ENCODE peak calls at places on chromosomes 4 and X, in four cellular contexts. R is CD8-positive, alpha-beta T cell; Z is ovary; B is A549. V is an unnamed sample.

GRCh38 chrX:143634373-143634685 is 1.6 kb downstream of the SLITRK4 start:
- DNase-seq in R (no peak), Z (no peak), B (no peak), V (no peak)

GRCh38 chrX:141638601-141639000 is 49.1 kb downstream of the SPANXA2 start:
- DNase-seq in R (no peak), Z (no peak), B (no peak), V (no peak)

GRCh38 chr4:91280551-91281290 is 1023.0 kb upstream of the GRID2 start:
- DNase-seq in R (no peak), Z (no peak), B (no peak), V (no peak)

GRCh38 chrX:7889680-7890079 is 37.5 kb downstream of the PNPLA4 start:
- DNase-seq in R (no peak), Z (no peak), B (no peak), V (no peak)

GRCh38 chr4:11495291-11495690 is 66.6 kb upstream of the HS3ST1 start:
- DNase-seq in R (no peak), Z (no peak), B (no peak), V (no peak)

GRCh38 chr4:152585036-152585439 is 49.1 kb upstream of the FBXW7 start:
- DNase-seq in R (no peak), Z (no peak), B (no peak), V (no peak)

GRCh38 chr4:40587351-40587750 is 42.3 kb downstream of the RBM47 start:
- DNase-seq in R (no peak), Z (no peak), B (no peak), V (no peak)

GRCh38 chrX:106378616-106379015 is 210.5 kb downstream of the PWWP3B start:
- DNase-seq in R (no peak), Z (no peak), B (no peak), V (no peak)

GRCh38 chr4:101346562-101347266 is 612 bp downstream of the PPP3CA start:
- DNase-seq in R (peak; percentile 61), Z (peak; percentile 79), B (peak; percentile 13), V (peak; percentile 52)

GRCh38 chr4:30839583-30840520 is 119.7 kb downstream of the PCDH7 start:
- DNase-seq in R (no peak), Z (no peak), B (no peak), V (no peak)

GRCh38 chr4:577499-578450 is 1.7 kb upstream of the TMEM271 start:
- DNase-seq in R (no peak), Z (no peak), B (no peak), V (peak; percentile 14)

GRCh38 chr4:168601899-168602298 is 105.0 kb downstream of the PALLD start:
- DNase-seq in R (no peak), Z (no peak), B (no peak), V (no peak)

GRCh38 chrX:77788050-77788449 is 2.0 kb upstream of the ATRX start:
- DNase-seq in R (no peak), Z (no peak), B (peak; percentile 66), V (peak; percentile 35)

GRCh38 chr4:3871181-3871852 is 105.1 kb downstream of the ADRA2C start:
- DNase-seq in R (no peak), Z (no peak), B (no peak), V (no peak)

GRCh38 chr4:10115657-10116624 is 658 bp downstream of the WDR1 start:
- DNase-seq in R (peak; percentile 72), Z (peak; percentile 62), B (peak; percentile 62), V (peak; percentile 75)

GRCh38 chr4:163587867-163588266 is 93.4 kb downstream of the TMA16 start:
- DNase-seq in R (no peak), Z (no peak), B (no peak), V (peak; percentile 28)

GRCh38 chr4:54843946-54844345 is 186.2 kb downstream of the KIT start:
- DNase-seq in R (no peak), Z (no peak), B (no peak), V (no peak)

GRCh38 chrX:34578237-34578636 is 78.8 kb downstream of the TMEM47 start:
- DNase-seq in R (no peak), Z (no peak), B (peak; percentile 0), V (no peak)

GRCh38 chr4:135353008-135353407 is 1151.4 kb upstream of the PABPC4L start:
- DNase-seq in R (no peak), Z (no peak), B (no peak), V (no peak)

GRCh38 chr4:77327151-77327550 is 170.1 kb downstream of the CCNG2 start:
- DNase-seq in R (no peak), Z (no peak), B (no peak), V (no peak)

GRCh38 chrX:102067966-102068723 is 57.3 kb upstream of the TCEAL2 start:
- DNase-seq in R (peak; percentile 20), Z (no peak), B (peak; percentile 4), V (peak; percentile 12)

GRCh38 chr4:82756061-82756460 is 42.5 kb downstream of the SCD5 start:
- DNase-seq in R (no peak), Z (no peak), B (no peak), V (no peak)

GRCh38 chr4:11615601-11616000 is 186.9 kb upstream of the HS3ST1 start:
- DNase-seq in R (no peak), Z (no peak), B (no peak), V (no peak)

GRCh38 chr4:28443786-28444412 is 1583.3 kb downstream of the STIM2 start:
- DNase-seq in R (no peak), Z (no peak), B (no peak), V (no peak)

GRCh38 chrX:36898301-36898700 is 109.9 kb upstream of the FAM47C start:
- DNase-seq in R (no peak), Z (no peak), B (no peak), V (peak; percentile 1)

GRCh38 chr4:121165206-121165605 is 1.1 kb upstream of the TNIP3 start:
- DNase-seq in R (no peak), Z (no peak), B (no peak), V (no peak)

GRCh38 chr4:121164291-121164690 is at the start of gene TNIP3:
- DNase-seq in R (no peak), Z (no peak), B (no peak), V (no peak)

GRCh38 chr4:121168446-121168845 is 4.3 kb upstream of the TNIP3 start:
- DNase-seq in R (no peak), Z (no peak), B (no peak), V (no peak)

DNA sequence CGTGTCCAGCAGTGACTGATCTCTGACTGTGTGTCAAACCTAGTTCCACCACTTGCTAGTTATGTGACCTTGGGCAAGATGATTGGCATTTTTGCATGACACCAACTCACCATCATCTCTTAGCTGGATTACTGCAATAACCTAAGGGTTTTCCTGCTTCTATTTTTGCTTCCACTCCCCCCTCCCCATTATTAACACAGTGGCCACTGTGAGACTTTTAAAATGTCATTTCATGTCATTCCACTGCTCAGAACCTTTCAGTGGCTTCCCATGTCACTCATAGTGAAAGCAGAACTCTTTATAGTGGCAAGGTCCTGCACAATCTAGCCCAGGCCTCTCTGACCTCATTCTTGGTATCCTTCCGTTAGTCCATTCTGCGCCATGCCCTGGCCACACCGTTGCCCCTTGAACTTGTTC is 4.8 kb upstream of the TNIP3 start:
- DNase-seq in R (no peak), Z (no peak), B (no peak), V (no peak)
- H3K4me1 ChIP-seq in R (peaks cover 27% of the 10 kb centered on the region), Z (no peaks in the 10 kb centered on the region), B (no peaks in the 10 kb centered on the region), V (no peaks in the 10 kb centered on the region)

GRCh38 chr4:39330353-39330752 is 35.8 kb downstream of the RFC1 start:
- DNase-seq in R (no peak), Z (no peak), B (no peak), V (no peak)
- TF ChIP-seq CTCF in R (no peak), Z (no peak), B (no peak), V (no peak)

DNA sequence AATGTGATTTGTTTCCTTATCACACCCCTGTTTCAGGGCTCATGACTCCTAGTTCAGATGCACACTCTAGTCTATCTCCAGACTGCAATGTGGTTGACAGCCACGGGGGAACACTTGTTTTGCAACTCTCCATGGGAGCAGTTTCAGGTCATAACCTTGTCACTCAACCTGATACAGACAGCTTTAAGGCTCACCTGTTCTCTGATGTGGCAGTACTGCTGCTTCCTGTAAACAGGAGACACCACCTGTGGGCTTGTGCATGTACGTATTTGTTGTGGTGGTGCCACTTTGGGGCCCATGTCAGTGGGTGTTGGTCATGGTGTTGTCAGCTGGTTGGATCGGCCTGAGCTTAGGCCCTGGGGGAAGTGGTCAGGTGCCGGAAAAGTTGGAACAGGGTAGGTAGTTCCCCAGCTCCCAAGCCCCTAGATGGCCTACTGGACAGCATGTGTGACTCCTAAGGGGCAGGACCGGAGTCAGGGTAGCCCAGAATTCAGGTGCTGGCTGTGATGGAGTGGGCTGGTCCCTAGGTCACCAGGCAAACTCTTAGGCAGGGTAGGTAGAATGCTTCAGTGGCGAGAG is 46.2 kb downstream of the FAM9B start:
- DNase-seq in R (peak; percentile 43), Z (no peak), B (no peak), V (peak; percentile 45)
- H3K9me3 ChIP-seq in R (no peaks in the 10 kb centered on the region), Z (no peaks in the 10 kb centered on the region), B (no peaks in the 10 kb centered on the region), V (no peaks in the 10 kb centered on the region)

GRCh38 chr4:1711055-1711905 is 839 bp downstream of the SLBP start:
- DNase-seq in R (peak; percentile 40), Z (peak; percentile 61), B (no peak), V (no peak)

GRCh38 chr4:1711906-1712215 is 258 bp downstream of the SLBP start:
- DNase-seq in R (no peak), Z (no peak), B (no peak), V (no peak)

GRCh38 chr4:1712216-1713002 is at the start of gene SLBP:
- DNase-seq in R (peak; percentile 99), Z (peak; percentile 96), B (peak; percentile 92), V (peak; percentile 97)

GRCh38 chr4:1714303-1715001 is 2.3 kb upstream of the SLBP start:
- DNase-seq in R (no peak), Z (peak; percentile 9), B (no peak), V (no peak)

DNA sequence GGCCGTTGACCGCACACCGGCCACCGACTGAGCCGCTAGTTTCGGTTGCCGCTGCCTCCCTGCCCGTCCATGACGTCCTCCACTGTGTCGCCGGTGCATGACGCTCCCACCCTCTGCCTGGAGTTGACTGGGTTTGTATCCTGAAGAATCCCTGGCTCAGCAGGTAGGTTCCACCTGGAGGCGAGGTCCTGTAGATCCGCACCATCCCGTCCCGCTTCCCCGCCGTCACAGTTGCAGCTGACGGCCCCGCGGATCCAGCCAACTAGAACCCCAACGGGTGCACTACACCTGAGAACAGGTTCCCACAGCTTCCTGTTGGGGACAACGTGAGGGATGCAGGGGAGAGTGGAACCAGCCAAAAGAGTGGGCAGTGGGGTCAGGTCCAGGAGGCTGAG is 881 bp upstream of the SLBP start:
- DNase-seq in R (no peak), Z (no peak), B (no peak), V (no peak)
- H3K4me1 ChIP-seq in R (peaks cover 42% of the 10 kb centered on the region), Z (peaks cover 9% of the 10 kb centered on the region), B (peaks cover 40% of the 10 kb centered on the region), V (peaks cover 24% of the 10 kb centered on the region)

GRCh38 chr4:23368081-23368697 is 521.7 kb downstream of the PPARGC1A start:
- DNase-seq in R (no peak), Z (no peak), B (no peak), V (peak; percentile 11)
- TF ChIP-seq CTCF in R (no peak), Z (no peak), B (no peak), V (no peak)

DNA sequence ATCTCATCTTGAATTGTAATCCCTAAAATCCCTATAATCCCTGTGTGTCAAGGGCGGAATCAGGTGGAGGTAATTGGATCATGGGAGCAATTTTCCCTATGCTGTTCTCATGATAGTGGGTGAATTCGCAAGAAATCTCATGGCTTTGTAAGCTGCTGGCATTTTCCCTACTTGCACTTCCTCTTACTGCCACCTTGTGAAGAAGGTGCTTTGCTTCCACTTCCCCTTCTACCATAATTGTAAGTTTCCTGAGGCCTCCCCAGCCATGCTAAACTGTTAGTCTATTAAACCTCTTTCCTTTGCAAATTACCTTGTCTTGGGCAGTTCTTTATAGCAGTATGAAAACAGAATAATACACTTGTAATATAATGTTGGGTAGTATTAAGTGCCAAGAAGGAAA is 1087.4 kb upstream of the SLIT2 start:
- DNase-seq in R (no peak), Z (no peak), B (no peak), V (no peak)
- H3K9me3 ChIP-seq in R (no peaks in the 10 kb centered on the region), Z (no peaks in the 10 kb centered on the region), B (no peaks in the 10 kb centered on the region), V (no peaks in the 10 kb centered on the region)